ENCODE peak calls at places on chromosomes 12 and 14, in nine cellular contexts. L is SJSA1, W is mammary epithelial cell, U is neuronal stem cell, J is cardiac muscle cell, R is upper lobe of right lung, N is endodermal cell, Q is aorta, V is testis. Z is an unnamed sample.
A peak's percentile ranks its signal among the peaks of the same experiment; 100 is the strongest.

GRCh38 chr12:32947203-32947795 is 50.7 kb upstream of the PKP2 start:
- DNase-seq in L (no peak), W (peak; percentile 34), U (peak; percentile 27), J (peak; percentile 34), R (no peak), N (no peak), Q (no peak), V (no peak), Z (no peak)

GRCh38 chr14:69636051-69636639 is 24.7 kb downstream of the SUSD6 start:
- DNase-seq in L (no peak), W (no peak), U (no peak), J (no peak), R (no peak), N (no peak), Q (no peak), V (no peak), Z (no peak)

GRCh38 chr12:34297126-34297789 is 275.0 kb downstream of the ALG10 start:
- DNase-seq in L (no peak), W (no peak), U (no peak), J (no peak), R (no peak), N (no peak), Q (peak; percentile 19), V (no peak), Z (no peak)

GRCh38 chr12:53098982-53099651 is 1.6 kb downstream of the IGFBP6 start:
- DNase-seq in L (peak; percentile 98), W (peak; percentile 86), U (peak; percentile 79), J (peak; percentile 96), R (peak; percentile 93), N (peak; percentile 98), Q (peak; percentile 94), V (peak; percentile 91), Z (peak; percentile 83)

GRCh38 chr14:66850258-66850897 is 338.9 kb upstream of the GARIN2 start:
- DNase-seq in L (no peak), W (no peak), U (no peak), J (no peak), R (no peak), N (no peak), Q (no peak), V (no peak), Z (no peak)

GRCh38 chr12:131197490-131197889 is 243.8 kb downstream of the ADGRD1 start:
- DNase-seq in L (no peak), W (no peak), U (no peak), J (no peak), R (no peak), N (no peak), Q (no peak), V (no peak), Z (no peak)

GRCh38 chr14:91872011-91872476 is 4.7 kb upstream of the TC2N start:
- DNase-seq in L (no peak), W (no peak), U (no peak), J (no peak), R (peak; percentile 76), N (no peak), Q (no peak), V (no peak), Z (peak; percentile 53)

GRCh38 chr14:37253905-37254304 is 56.2 kb downstream of the MIPOL1 start:
- DNase-seq in L (no peak), W (peak; percentile 62), U (no peak), J (peak; percentile 82), R (no peak), N (no peak), Q (peak; percentile 46), V (no peak), Z (no peak)

GRCh38 chr14:104166698-104167097 is 28.3 kb downstream of the KIF26A start:
- DNase-seq in L (no peak), W (no peak), U (no peak), J (no peak), R (no peak), N (no peak), Q (no peak), V (no peak), Z (no peak)
- H3K4me1 ChIP-seq in L (no peaks in the 10 kb centered on the region), W (peaks cover 4% of the 10 kb centered on the region), U (peaks cover 19% of the 10 kb centered on the region), J (peaks cover 8% of the 10 kb centered on the region), R (no peaks in the 10 kb centered on the region), N (no peaks in the 10 kb centered on the region), Q (no peaks in the 10 kb centered on the region), V (peaks cover 2% of the 10 kb centered on the region), Z (no peaks in the 10 kb centered on the region)

GRCh38 chr14:53147208-53147607 is 5.9 kb downstream of the DDHD1 start:
- DNase-seq in L (no peak), W (no peak), U (no peak), J (no peak), R (no peak), N (no peak), Q (no peak), V (no peak), Z (no peak)
- H3K4me1 ChIP-seq in L (peaks cover 8% of the 10 kb centered on the region), W (peaks cover 10% of the 10 kb centered on the region), U (peaks cover 5% of the 10 kb centered on the region), J (peaks cover 17% of the 10 kb centered on the region), R (peaks cover 20% of the 10 kb centered on the region), N (no peaks in the 10 kb centered on the region), Q (peaks cover 2% of the 10 kb centered on the region), V (peaks cover 10% of the 10 kb centered on the region), Z (peaks cover 38% of the 10 kb centered on the region)

GRCh38 chr12:122079532-122080081 is 1.1 kb downstream of the MLXIP start:
- DNase-seq in L (no peak), W (no peak), U (no peak), J (no peak), R (peak; percentile 66), N (no peak), Q (peak; percentile 37), V (no peak), Z (no peak)

GRCh38 chr12:122081697-122082221 is 3.2 kb downstream of the MLXIP start:
- DNase-seq in L (no peak), W (peak; percentile 31), U (no peak), J (peak; percentile 92), R (peak; percentile 67), N (no peak), Q (peak; percentile 69), V (peak; percentile 55), Z (no peak)

GRCh38 chr12:122082621-122083356 is 4.2 kb downstream of the MLXIP start:
- DNase-seq in L (no peak), W (no peak), U (no peak), J (peak; percentile 36), R (peak; percentile 22), N (no peak), Q (peak; percentile 19), V (no peak), Z (no peak)

GRCh38 chr12:122080149-122081107 is 1.9 kb downstream of the MLXIP start:
- DNase-seq in L (peak; percentile 73), W (peak; percentile 91), U (no peak), J (peak; percentile 94), R (peak; percentile 61), N (peak; percentile 79), Q (peak; percentile 86), V (peak; percentile 77), Z (no peak)

GRCh38 chr12:122081108-122081696 is 2.6 kb downstream of the MLXIP start:
- DNase-seq in L (no peak), W (peak; percentile 90), U (no peak), J (peak; percentile 79), R (no peak), N (no peak), Q (peak; percentile 16), V (no peak), Z (no peak)
- H3K4me1 ChIP-seq in L (peaks cover 53% of the 10 kb centered on the region), W (peaks cover 27% of the 10 kb centered on the region), U (peaks cover 13% of the 10 kb centered on the region), J (peaks cover 14% of the 10 kb centered on the region), R (peaks cover 39% of the 10 kb centered on the region), N (peaks cover 15% of the 10 kb centered on the region), Q (no peaks in the 10 kb centered on the region), V (peaks cover 32% of the 10 kb centered on the region), Z (peaks cover 56% of the 10 kb centered on the region)

GRCh38 chr12:47268501-47269459 is 189.0 kb upstream of the AMIGO2 start:
- DNase-seq in L (no peak), W (peak; percentile 24), U (no peak), J (no peak), R (no peak), N (no peak), Q (no peak), V (no peak), Z (no peak)

GRCh38 chr12:47272412-47273190 is 192.8 kb upstream of the AMIGO2 start:
- DNase-seq in L (no peak), W (peak; percentile 49), U (no peak), J (no peak), R (no peak), N (no peak), Q (no peak), V (peak; percentile 52), Z (no peak)

GRCh38 chr12:47271800-47272230 is 192.1 kb upstream of the AMIGO2 start:
- DNase-seq in L (no peak), W (peak; percentile 5), U (no peak), J (no peak), R (no peak), N (no peak), Q (no peak), V (no peak), Z (no peak)

GRCh38 chr12:47273191-47273626 is 193.4 kb upstream of the AMIGO2 start:
- DNase-seq in L (no peak), W (peak; percentile 28), U (no peak), J (no peak), R (no peak), N (no peak), Q (no peak), V (no peak), Z (no peak)

DNA sequence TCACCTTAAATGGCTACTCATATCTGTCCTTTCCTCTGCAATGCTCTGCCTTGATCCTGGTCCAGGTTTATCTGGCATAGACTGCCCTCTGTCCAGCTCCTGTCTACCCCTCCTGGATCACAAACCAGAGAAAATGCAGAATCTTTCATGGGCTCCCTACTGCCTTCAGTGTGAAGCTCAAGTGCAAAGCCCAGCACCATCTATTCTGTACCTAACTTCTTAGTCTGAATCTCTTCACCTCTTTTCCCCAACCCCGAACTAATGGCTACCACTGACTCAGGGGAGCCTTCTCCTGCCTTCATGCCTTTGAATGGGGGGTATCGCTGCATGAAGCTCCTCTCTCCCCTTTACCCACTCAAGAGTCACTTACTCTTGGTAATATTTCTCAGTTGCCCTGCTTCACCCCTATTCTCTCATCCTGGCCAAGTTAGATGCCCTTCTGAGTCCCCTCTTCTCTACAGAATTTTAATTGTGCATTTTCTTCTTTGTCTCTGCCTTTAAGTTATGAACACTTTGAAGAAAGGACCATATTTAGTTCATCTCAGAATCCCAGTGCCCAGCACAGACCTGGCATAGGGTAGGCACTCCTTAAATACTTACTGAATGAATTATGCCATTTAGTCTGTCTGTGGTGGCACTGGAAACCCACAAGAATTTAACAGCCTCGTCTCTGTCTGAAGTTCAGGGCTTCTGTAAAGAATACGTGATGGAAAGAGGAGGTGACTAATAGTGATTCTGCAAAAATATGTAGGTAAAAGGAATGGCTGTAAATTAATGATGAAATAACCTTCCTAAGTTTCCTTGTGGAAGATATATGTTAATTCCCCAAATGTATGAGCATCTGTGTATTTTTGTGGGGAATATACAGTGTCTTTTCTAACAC is 191.3 kb upstream of the AMIGO2 start:
- DNase-seq in L (peak; percentile 75), W (peak; percentile 97), U (no peak), J (peak; percentile 71), R (no peak), N (no peak), Q (no peak), V (no peak), Z (no peak)
- H3K4me1 ChIP-seq in L (peaks cover 52% of the 10 kb centered on the region), W (peaks cover 68% of the 10 kb centered on the region), U (peaks cover 11% of the 10 kb centered on the region), J (no peaks in the 10 kb centered on the region), R (peaks cover 6% of the 10 kb centered on the region), N (peaks cover 4% of the 10 kb centered on the region), Q (no peaks in the 10 kb centered on the region), V (peaks cover 11% of the 10 kb centered on the region), Z (peaks cover 69% of the 10 kb centered on the region)